ENCODE peak calls at places on chromosomes 16 and 17, in four cellular contexts. One of them, this sample, is unnamed.

GRCh38 chr17:28033972-28034714 is 8.3 kb upstream of the NLK start:
- DNase-seq in HCT116: no peak
- DNase-seq in neural progenitor cell: no peak
- DNase-seq in heart right ventricle: no peak
- DNase-seq in this sample: no peak

GRCh38 chr17:43667506-43668438 is 6.0 kb upstream of the MEOX1 start:
- DNase-seq in heart right ventricle: no peak
- DNase-seq in HCT116: no peak
- DNase-seq in neural progenitor cell: no peak
- DNase-seq in this sample: no peak

GRCh38 chr17:35799942-35800341 is 4.5 kb upstream of the MMP28 start:
- DNase-seq in HCT116: no peak
- DNase-seq in heart right ventricle: peak; percentile 82
- DNase-seq in neural progenitor cell: no peak
- DNase-seq in this sample: no peak

GRCh38 chr16:30691907-30692306 is 7.1 kb upstream of the SRCAP start:
- DNase-seq in heart right ventricle: no peak
- DNase-seq in neural progenitor cell: peak; percentile 15
- DNase-seq in HCT116: no peak
- DNase-seq in this sample: no peak

GRCh38 chr16:30715777-30716445 is 16.9 kb downstream of the SRCAP start:
- DNase-seq in heart right ventricle: no peak
- DNase-seq in neural progenitor cell: no peak
- DNase-seq in HCT116: no peak
- DNase-seq in this sample: peak; percentile 30

GRCh38 chr17:81086789-81087551 is 52.0 kb downstream of the BAIAP2 start:
- DNase-seq in HCT116: no peak
- DNase-seq in heart right ventricle: no peak
- DNase-seq in neural progenitor cell: no peak
- DNase-seq in this sample: no peak

GRCh38 chr16:57061084-57061905 is 31.1 kb upstream of the CPNE2 start:
- DNase-seq in HCT116: no peak
- DNase-seq in neural progenitor cell: no peak
- DNase-seq in heart right ventricle: peak; percentile 73
- DNase-seq in this sample: no peak

GRCh38 chr17:77451894-77452852 is 311.4 kb downstream of the SEC14L1 start:
- DNase-seq in heart right ventricle: peak; percentile 75
- DNase-seq in HCT116: no peak
- DNase-seq in neural progenitor cell: peak; percentile 86
- DNase-seq in this sample: no peak

GRCh38 chr17:7308625-7309433 is 1.4 kb downstream of the EIF5A start:
- DNase-seq in neural progenitor cell: peak; percentile 77
- DNase-seq in heart right ventricle: no peak
- DNase-seq in HCT116: peak; percentile 72
- DNase-seq in this sample: peak; percentile 90

GRCh38 chr17:82831041-82831817 is 8.6 kb downstream of the ZNF750 start:
- DNase-seq in neural progenitor cell: no peak
- DNase-seq in HCT116: no peak
- DNase-seq in heart right ventricle: no peak
- DNase-seq in this sample: no peak

GRCh38 chr16:67675579-67675935 is 8.9 kb downstream of the C16orf86 start:
- DNase-seq in HCT116: no peak
- DNase-seq in heart right ventricle: no peak
- DNase-seq in neural progenitor cell: no peak
- DNase-seq in this sample: no peak

GRCh38 chr17:62644487-62645173 is 17.2 kb downstream of the MRC2 start:
- DNase-seq in HCT116: no peak
- DNase-seq in neural progenitor cell: peak; percentile 75
- DNase-seq in heart right ventricle: no peak
- DNase-seq in this sample: no peak

DNA sequence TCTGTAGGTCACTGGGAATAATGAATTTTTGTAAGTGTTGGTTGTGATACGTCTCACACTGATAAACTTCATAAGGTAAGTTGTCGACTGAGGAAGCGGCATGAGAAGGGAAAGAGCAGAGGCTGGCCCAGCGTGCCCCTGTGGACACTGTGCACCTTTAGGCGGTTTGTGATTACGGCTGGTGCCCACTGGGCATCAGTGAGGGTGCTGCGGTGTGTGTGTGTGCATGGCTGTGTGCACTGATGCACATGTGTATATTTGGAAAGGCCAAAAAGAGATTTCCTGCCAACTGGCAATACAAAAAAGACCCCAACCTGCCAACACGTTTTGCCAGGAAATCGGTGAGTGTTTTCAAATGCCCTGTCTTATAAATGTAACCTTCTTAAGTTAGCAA is 11.9 kb downstream of the IRF8 start:
- DNase-seq in neural progenitor cell: no peak
- DNase-seq in HCT116: no peak
- DNase-seq in heart right ventricle: no peak
- DNase-seq in this sample: no peak
- H3K4me1 ChIP-seq in neural progenitor cell: peaks cover 22% of the 10 kb centered on the region
- H3K4me1 ChIP-seq in HCT116: no peaks in the 10 kb centered on the region
- H3K4me1 ChIP-seq in heart right ventricle: no peaks in the 10 kb centered on the region
- H3K4me1 ChIP-seq in this sample: no peaks in the 10 kb centered on the region

DNA sequence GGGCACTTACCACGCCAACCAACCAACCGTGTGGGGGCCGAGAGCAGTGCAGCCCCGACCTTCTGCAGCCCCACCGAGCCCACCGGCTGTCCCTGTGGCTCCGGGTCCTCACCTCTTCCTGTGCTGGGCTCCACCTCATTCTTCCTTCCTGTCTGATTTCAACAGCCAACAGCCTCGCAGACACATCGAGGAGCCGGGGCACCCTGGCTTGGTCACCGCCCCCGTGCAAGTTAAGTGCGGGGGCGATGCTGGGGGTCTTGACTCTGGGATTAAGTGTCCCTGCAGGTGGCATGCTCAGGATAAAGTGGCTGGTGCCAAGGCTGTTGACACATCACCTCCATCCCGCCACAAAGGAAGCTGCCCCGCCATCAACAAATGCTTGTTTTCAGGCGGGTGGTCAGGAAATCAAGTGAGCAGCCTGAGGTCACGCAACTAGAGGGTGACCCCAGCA is at the start of gene NLRC3:
- DNase-seq in HCT116: no peak
- DNase-seq in heart right ventricle: no peak
- DNase-seq in neural progenitor cell: no peak
- DNase-seq in this sample: peak; percentile 25
- H3K4me3 ChIP-seq in HCT116: no peak within 1 kb of the TSS
- H3K4me3 ChIP-seq in heart right ventricle: peak within 1 kb of the TSS; percentile 4
- H3K4me3 ChIP-seq in neural progenitor cell: no peak within 1 kb of the TSS
- H3K4me3 ChIP-seq in this sample: peak within 1 kb of the TSS; percentile 81

GRCh38 chr17:5530265-5530782 is 44.0 kb downstream of the MIS12 start:
- DNase-seq in heart right ventricle: no peak
- DNase-seq in neural progenitor cell: no peak
- DNase-seq in HCT116: no peak
- DNase-seq in this sample: no peak

GRCh38 chr17:5527647-5528250 is 41.4 kb downstream of the MIS12 start:
- DNase-seq in neural progenitor cell: no peak
- DNase-seq in heart right ventricle: no peak
- DNase-seq in HCT116: no peak
- DNase-seq in this sample: no peak

GRCh38 chr17:5532581-5532980 is 46.2 kb downstream of the MIS12 start:
- DNase-seq in HCT116: no peak
- DNase-seq in heart right ventricle: no peak
- DNase-seq in neural progenitor cell: no peak
- DNase-seq in this sample: no peak

GRCh38 chr17:5533486-5534315 is 47.3 kb downstream of the MIS12 start:
- DNase-seq in neural progenitor cell: no peak
- DNase-seq in heart right ventricle: no peak
- DNase-seq in HCT116: no peak
- DNase-seq in this sample: no peak

DNA sequence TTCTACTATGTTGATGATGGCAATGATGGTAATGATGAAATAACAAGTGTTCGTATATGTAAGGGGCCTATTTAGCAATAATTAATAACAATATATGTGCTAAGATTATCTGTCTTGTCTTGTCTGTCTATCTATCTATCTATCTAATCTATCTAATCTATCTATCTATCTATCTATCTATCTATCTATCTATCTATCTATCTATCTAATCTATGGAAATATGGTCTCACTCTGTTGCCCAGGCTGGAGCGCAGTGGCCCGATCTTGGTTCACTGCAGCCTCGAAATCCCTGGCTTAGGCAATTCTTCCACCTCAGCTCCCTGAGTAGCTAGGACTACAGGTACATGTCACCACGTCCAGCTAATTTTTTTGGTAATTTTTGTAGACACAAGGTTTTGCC is 44.7 kb downstream of the MIS12 start:
- DNase-seq in heart right ventricle: no peak
- DNase-seq in neural progenitor cell: no peak
- DNase-seq in HCT116: no peak
- DNase-seq in this sample: no peak
- H3K4me1 ChIP-seq in heart right ventricle: no peaks in the 10 kb centered on the region
- H3K4me1 ChIP-seq in neural progenitor cell: no peaks in the 10 kb centered on the region
- H3K4me1 ChIP-seq in HCT116: peaks cover 12% of the 10 kb centered on the region
- H3K4me1 ChIP-seq in this sample: no peaks in the 10 kb centered on the region

DNA sequence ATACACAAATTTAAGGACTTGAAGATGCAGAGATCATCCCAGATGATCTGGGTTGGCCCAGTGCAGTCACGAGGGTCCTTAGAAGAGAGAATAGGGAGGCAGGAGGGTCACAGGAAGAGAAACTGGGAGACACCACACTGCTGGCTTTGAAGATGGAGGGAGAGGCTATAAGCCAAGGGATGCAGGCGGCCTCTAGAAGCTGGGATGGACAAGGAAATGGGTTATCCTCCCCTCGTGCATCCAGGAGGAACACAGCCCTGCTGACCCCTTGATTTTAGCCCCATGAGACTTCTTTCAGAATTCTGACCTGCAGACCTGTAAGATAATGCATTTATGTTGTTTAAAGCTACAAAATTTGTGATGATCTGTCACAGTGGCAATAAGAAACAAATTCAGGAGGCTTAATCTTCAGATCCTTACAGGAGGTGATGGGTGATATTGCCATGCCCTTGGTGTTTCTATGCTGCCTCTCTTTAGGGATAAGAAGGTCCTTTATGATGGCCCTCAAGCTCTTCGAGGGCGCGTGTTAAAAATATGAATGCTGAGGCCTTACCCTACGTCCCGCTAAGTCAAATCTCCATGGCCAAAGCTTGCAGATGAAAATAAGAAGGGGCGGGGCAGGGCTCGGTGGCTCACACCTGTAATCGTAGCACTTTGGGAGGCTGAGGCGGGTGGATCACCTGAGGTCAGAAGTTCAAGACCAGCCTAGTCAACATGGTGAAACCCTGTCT is 1.5 kb upstream of the PRM2 start:
- DNase-seq in neural progenitor cell: no peak
- DNase-seq in heart right ventricle: no peak
- DNase-seq in HCT116: no peak
- DNase-seq in this sample: no peak
- H3K4me3 ChIP-seq in neural progenitor cell: no peak overlapping the region
- H3K4me3 ChIP-seq in heart right ventricle: no peak overlapping the region
- H3K4me3 ChIP-seq in HCT116: no peak overlapping the region
- H3K4me3 ChIP-seq in this sample: no peak overlapping the region

GRCh38 chr17:4220655-4221054 is 43.1 kb downstream of the ANKFY1 start:
- DNase-seq in heart right ventricle: no peak
- DNase-seq in HCT116: no peak
- DNase-seq in neural progenitor cell: no peak
- DNase-seq in this sample: no peak

GRCh38 chr17:4221899-4222659 is 41.7 kb downstream of the ANKFY1 start:
- DNase-seq in HCT116: no peak
- DNase-seq in neural progenitor cell: no peak
- DNase-seq in heart right ventricle: no peak
- DNase-seq in this sample: no peak

GRCh38 chr17:4215882-4216411 is 47.8 kb downstream of the ANKFY1 start:
- DNase-seq in neural progenitor cell: no peak
- DNase-seq in HCT116: no peak
- DNase-seq in heart right ventricle: no peak
- DNase-seq in this sample: no peak

GRCh38 chr17:4221163-4221562 is 42.6 kb downstream of the ANKFY1 start:
- DNase-seq in HCT116: no peak
- DNase-seq in neural progenitor cell: no peak
- DNase-seq in heart right ventricle: no peak
- DNase-seq in this sample: no peak

DNA sequence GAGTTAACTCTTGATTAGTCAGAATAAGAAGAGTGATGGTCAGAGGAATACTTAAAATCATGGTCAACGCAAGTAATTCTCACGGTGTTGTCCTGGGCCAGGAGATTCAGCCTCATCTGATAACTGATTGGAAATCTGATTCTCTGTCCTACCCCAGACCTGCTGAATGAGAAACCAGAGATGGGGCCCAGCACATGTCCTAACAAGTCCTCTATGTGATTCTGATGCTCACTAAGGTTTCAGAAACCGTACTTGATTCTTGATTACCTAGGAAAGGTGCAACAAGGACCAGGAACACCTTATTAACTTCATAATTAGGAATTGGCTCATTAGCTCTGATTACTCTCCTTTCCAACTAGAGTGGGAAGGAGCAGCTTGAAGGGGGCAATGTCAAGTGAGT is 44.5 kb downstream of the ANKFY1 start:
- DNase-seq in neural progenitor cell: no peak
- DNase-seq in heart right ventricle: no peak
- DNase-seq in HCT116: no peak
- DNase-seq in this sample: no peak
- H3K4me1 ChIP-seq in neural progenitor cell: no peaks in the 10 kb centered on the region
- H3K4me1 ChIP-seq in heart right ventricle: no peaks in the 10 kb centered on the region
- H3K4me1 ChIP-seq in HCT116: no peaks in the 10 kb centered on the region
- H3K4me1 ChIP-seq in this sample: no peaks in the 10 kb centered on the region